ENCODE peak calls at places on chromosomes 4 and X, in nine cellular contexts. E is activated CD8-positive, alpha-beta memory T cell treated with anti-CD3 and anti-CD28 coated beads, Interleukin-2, amount 50 U/mL, for 48 hours; U is T47D; Q is AG08395; A is Calu3; C is endothelial cell; Y is adrenal gland; P is neural progenitor cell; T is stomach. N is an unnamed sample.

GRCh38 chrX:124426824-124427223 is 80.5 kb downstream of the SH2D1A start:
- DNase-seq in E (no peak), A (no peak), P (no peak), T (no peak), C (no peak), Y (no peak), Q (no peak), U (no peak), N (no peak)

GRCh38 chr4:110361921-110362320 is 114.0 kb upstream of the ENPEP start:
- DNase-seq in A (peak), T (no peak), Y (no peak), E (no peak), Q (peak), U (no peak), C (no peak), P (no peak), N (no peak)

GRCh38 chr4:123361195-123361861 is 35.3 kb upstream of the SPRY1 start:
- DNase-seq in Y (peak), A (no peak), E (no peak), T (no peak), C (no peak), U (no peak), Q (peak), P (no peak), N (no peak)

GRCh38 chrX:134875679-134876078 is 115.1 kb upstream of the SMIM10 start:
- DNase-seq in P (no peak), Q (no peak), E (no peak), Y (no peak), T (no peak), U (no peak), C (no peak), A (no peak), N (no peak)

GRCh38 chr4:152077582-152077981 is 316.8 kb upstream of the GATB start:
- DNase-seq in Q (no peak), A (no peak), E (no peak), T (no peak), U (no peak), Y (no peak), C (no peak), P (no peak), N (no peak)

GRCh38 chrX:22690116-22690515 is 309.6 kb upstream of the DDX53 start:
- DNase-seq in Q (no peak), Y (peak), C (no peak), T (no peak), U (no peak), A (no peak), E (no peak), P (no peak), N (no peak)

GRCh38 chr4:184403384-184403781 is 71.0 kb downstream of the IRF2 start:
- DNase-seq in A (no peak), C (no peak), Y (no peak), P (no peak), E (no peak), Q (no peak), T (no peak), U (no peak), N (no peak)

GRCh38 chr4:109434007-109434792 is 585 bp downstream of the SEC24B start:
- DNase-seq in E (peak), A (no peak), Q (peak), T (peak), P (peak), Y (peak), C (peak), U (peak), N (peak)

GRCh38 chr4:170198742-170199141 is 109.0 kb upstream of the AADAT start:
- DNase-seq in C (no peak), Q (no peak), Y (no peak), E (no peak), A (no peak), T (no peak), U (peak), P (no peak), N (no peak)

GRCh38 chrX:80576815-80577533 is 156.7 kb downstream of the TENT5D start:
- DNase-seq in C (no peak), U (no peak), T (no peak), Y (no peak), A (peak), Q (no peak), P (peak), E (no peak), N (no peak)

N was measured in ureter.